ENCODE peak calls at places on chromosomes 7 and 10, in seven cellular contexts. One of them, this sample, is unnamed. For H3K4me1, the result is how much of the 10 kb centered on the place peaks cover.

GRCh38 chr7:100090527-100091410 is 2.0 kb downstream of the COPS6 start:
- DNase-seq in H9: no peak
- DNase-seq in pancreas: no peak
- DNase-seq in testis: no peak
- DNase-seq in body of pancreas: no peak
- DNase-seq in right lobe of liver: no peak
- DNase-seq in left ventricle myocardium inferior: no peak
- DNase-seq in this sample: no peak

GRCh38 chr10:123274513-123275182 is 120.4 kb downstream of the BUB3 start:
- DNase-seq in H9: no peak
- DNase-seq in left ventricle myocardium inferior: no peak
- DNase-seq in body of pancreas: no peak
- DNase-seq in right lobe of liver: no peak
- DNase-seq in testis: no peak
- DNase-seq in pancreas: no peak
- DNase-seq in this sample: no peak

GRCh38 chr7:55476071-55476803 is 96.1 kb downstream of the VOPP1 start:
- DNase-seq in right lobe of liver: no peak
- DNase-seq in testis: peak
- DNase-seq in H9: no peak
- DNase-seq in pancreas: no peak
- DNase-seq in body of pancreas: no peak
- DNase-seq in left ventricle myocardium inferior: no peak
- DNase-seq in this sample: no peak

GRCh38 chr7:150914196-150914595 is 61.9 kb downstream of the AOC1 start:
- DNase-seq in H9: no peak
- DNase-seq in left ventricle myocardium inferior: no peak
- DNase-seq in pancreas: no peak
- DNase-seq in right lobe of liver: no peak
- DNase-seq in body of pancreas: no peak
- DNase-seq in testis: no peak
- DNase-seq in this sample: no peak

GRCh38 chr7:150988230-150989226 is 2.3 kb upstream of the NOS3 start:
- DNase-seq in pancreas: peak
- DNase-seq in testis: peak
- DNase-seq in H9: peak
- DNase-seq in body of pancreas: peak
- DNase-seq in right lobe of liver: peak
- DNase-seq in left ventricle myocardium inferior: peak
- DNase-seq in this sample: peak

GRCh38 chr10:19979628-19980027 is 163.4 kb downstream of the PLXDC2 start:
- DNase-seq in H9: no peak
- DNase-seq in testis: no peak
- DNase-seq in body of pancreas: no peak
- DNase-seq in left ventricle myocardium inferior: no peak
- DNase-seq in right lobe of liver: no peak
- DNase-seq in pancreas: no peak
- DNase-seq in this sample: no peak

GRCh38 chr10:27743736-27744477 is 1.7 kb downstream of the MKX start:
- DNase-seq in H9: no peak
- DNase-seq in right lobe of liver: no peak
- DNase-seq in body of pancreas: peak
- DNase-seq in testis: no peak
- DNase-seq in pancreas: no peak
- DNase-seq in left ventricle myocardium inferior: no peak
- DNase-seq in this sample: peak

GRCh38 chr10:48364659-48365405 is 58.4 kb downstream of the MAPK8 start:
- DNase-seq in pancreas: no peak
- DNase-seq in body of pancreas: no peak
- DNase-seq in H9: no peak
- DNase-seq in testis: no peak
- DNase-seq in left ventricle myocardium inferior: no peak
- DNase-seq in right lobe of liver: no peak
- DNase-seq in this sample: no peak

DNA sequence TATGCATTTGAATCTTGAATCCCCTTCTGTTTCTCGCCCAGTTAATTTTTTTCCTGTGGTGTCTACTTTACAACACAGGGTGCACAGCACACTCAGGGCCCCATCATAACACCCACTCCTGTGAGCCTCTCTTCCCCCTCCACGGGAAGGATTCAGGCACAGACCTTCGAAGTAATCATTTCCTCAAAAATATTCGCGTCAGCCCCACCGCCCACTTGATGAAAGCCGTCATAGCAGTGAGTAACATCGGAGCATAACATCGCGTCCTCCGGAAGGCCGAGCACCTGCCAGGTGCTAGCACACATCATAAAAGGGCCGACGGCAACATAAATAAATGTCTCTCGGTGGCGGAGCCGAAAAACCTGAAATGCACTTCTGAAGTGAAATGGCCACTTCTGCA is 201.7 kb upstream of the ADARB2 start:
- DNase-seq in H9: no peak
- DNase-seq in body of pancreas: no peak
- DNase-seq in testis: no peak
- DNase-seq in left ventricle myocardium inferior: no peak
- DNase-seq in pancreas: no peak
- DNase-seq in right lobe of liver: no peak
- DNase-seq in this sample: no peak
- H3K4me1 ChIP-seq in H9: under half
- H3K4me1 ChIP-seq in body of pancreas: under half
- H3K4me1 ChIP-seq in testis: under half
- H3K4me1 ChIP-seq in left ventricle myocardium inferior: under half
- H3K4me1 ChIP-seq in pancreas: under half
- H3K4me1 ChIP-seq in right lobe of liver: under half
- H3K4me1 ChIP-seq in this sample: under half

GRCh38 chr7:24432677-24433076 is 140.6 kb upstream of the PALS2 start:
- DNase-seq in testis: peak
- DNase-seq in body of pancreas: no peak
- DNase-seq in right lobe of liver: no peak
- DNase-seq in pancreas: no peak
- DNase-seq in H9: no peak
- DNase-seq in left ventricle myocardium inferior: no peak
- DNase-seq in this sample: no peak

GRCh38 chr7:24422611-24423010 is 138.6 kb downstream of the NPY start:
- DNase-seq in H9: no peak
- DNase-seq in right lobe of liver: no peak
- DNase-seq in pancreas: no peak
- DNase-seq in left ventricle myocardium inferior: no peak
- DNase-seq in testis: no peak
- DNase-seq in body of pancreas: no peak
- DNase-seq in this sample: no peak

GRCh38 chr7:24428676-24429075 is 144.6 kb upstream of the PALS2 start:
- DNase-seq in left ventricle myocardium inferior: no peak
- DNase-seq in testis: no peak
- DNase-seq in right lobe of liver: no peak
- DNase-seq in H9: no peak
- DNase-seq in pancreas: no peak
- DNase-seq in body of pancreas: no peak
- DNase-seq in this sample: no peak

GRCh38 chr7:24425664-24426063 is 141.7 kb downstream of the NPY start:
- DNase-seq in left ventricle myocardium inferior: no peak
- DNase-seq in right lobe of liver: no peak
- DNase-seq in testis: no peak
- DNase-seq in body of pancreas: no peak
- DNase-seq in H9: no peak
- DNase-seq in pancreas: no peak
- DNase-seq in this sample: no peak

GRCh38 chr7:24427048-24427447 is 143.1 kb downstream of the NPY start:
- DNase-seq in testis: no peak
- DNase-seq in pancreas: no peak
- DNase-seq in right lobe of liver: no peak
- DNase-seq in H9: peak
- DNase-seq in body of pancreas: no peak
- DNase-seq in left ventricle myocardium inferior: no peak
- DNase-seq in this sample: no peak
- TF ChIP-seq CTCF in testis: no peak
- TF ChIP-seq CTCF in pancreas: no peak
- TF ChIP-seq CTCF in right lobe of liver: no peak
- TF ChIP-seq CTCF in H9: no peak
- TF ChIP-seq CTCF in body of pancreas: no peak
- TF ChIP-seq CTCF in left ventricle myocardium inferior: no peak
- TF ChIP-seq CTCF in this sample: no peak

DNA sequence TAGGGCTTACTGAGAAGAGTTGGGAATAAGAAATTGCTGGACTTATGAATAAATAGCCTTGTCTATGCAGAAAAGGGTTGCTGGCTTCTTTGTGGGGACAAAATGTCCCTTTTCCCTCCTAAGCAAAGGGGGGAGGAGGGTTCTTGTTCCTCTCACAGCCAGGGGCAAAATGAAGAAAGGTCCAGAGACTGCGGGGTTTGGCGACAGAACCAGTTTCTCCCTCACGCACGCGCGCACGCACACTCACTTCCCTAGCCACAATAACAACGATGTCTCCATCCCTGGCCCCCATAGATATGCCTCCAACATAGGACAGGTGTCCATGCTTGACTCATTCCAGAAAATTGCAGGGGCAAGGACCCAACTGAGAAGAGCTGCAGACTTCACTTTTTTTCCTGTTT is 3.3 kb downstream of the ZMIZ1 start:
- DNase-seq in testis: peak
- DNase-seq in left ventricle myocardium inferior: no peak
- DNase-seq in pancreas: no peak
- DNase-seq in H9: no peak
- DNase-seq in right lobe of liver: no peak
- DNase-seq in body of pancreas: no peak
- DNase-seq in this sample: no peak
- H3K4me1 ChIP-seq in testis: under half
- H3K4me1 ChIP-seq in left ventricle myocardium inferior: half or more
- H3K4me1 ChIP-seq in pancreas: half or more
- H3K4me1 ChIP-seq in H9: under half
- H3K4me1 ChIP-seq in right lobe of liver: under half
- H3K4me1 ChIP-seq in body of pancreas: half or more
- H3K4me1 ChIP-seq in this sample: half or more

GRCh38 chr7:77409739-77410545 is 6.2 kb downstream of the GSAP start:
- DNase-seq in pancreas: no peak
- DNase-seq in right lobe of liver: no peak
- DNase-seq in left ventricle myocardium inferior: no peak
- DNase-seq in body of pancreas: no peak
- DNase-seq in H9: no peak
- DNase-seq in testis: no peak
- DNase-seq in this sample: peak

GRCh38 chr7:77407906-77408305 is 8.2 kb downstream of the GSAP start:
- DNase-seq in body of pancreas: no peak
- DNase-seq in H9: no peak
- DNase-seq in pancreas: no peak
- DNase-seq in testis: no peak
- DNase-seq in left ventricle myocardium inferior: no peak
- DNase-seq in right lobe of liver: no peak
- DNase-seq in this sample: no peak

GRCh38 chr7:77406421-77406820 is 9.7 kb downstream of the GSAP start:
- DNase-seq in body of pancreas: no peak
- DNase-seq in right lobe of liver: no peak
- DNase-seq in pancreas: no peak
- DNase-seq in H9: no peak
- DNase-seq in testis: no peak
- DNase-seq in left ventricle myocardium inferior: no peak
- DNase-seq in this sample: no peak

GRCh38 chr7:77413128-77413527 is 3.0 kb downstream of the GSAP start:
- DNase-seq in right lobe of liver: no peak
- DNase-seq in body of pancreas: no peak
- DNase-seq in H9: no peak
- DNase-seq in testis: no peak
- DNase-seq in pancreas: no peak
- DNase-seq in left ventricle myocardium inferior: no peak
- DNase-seq in this sample: no peak

DNA sequence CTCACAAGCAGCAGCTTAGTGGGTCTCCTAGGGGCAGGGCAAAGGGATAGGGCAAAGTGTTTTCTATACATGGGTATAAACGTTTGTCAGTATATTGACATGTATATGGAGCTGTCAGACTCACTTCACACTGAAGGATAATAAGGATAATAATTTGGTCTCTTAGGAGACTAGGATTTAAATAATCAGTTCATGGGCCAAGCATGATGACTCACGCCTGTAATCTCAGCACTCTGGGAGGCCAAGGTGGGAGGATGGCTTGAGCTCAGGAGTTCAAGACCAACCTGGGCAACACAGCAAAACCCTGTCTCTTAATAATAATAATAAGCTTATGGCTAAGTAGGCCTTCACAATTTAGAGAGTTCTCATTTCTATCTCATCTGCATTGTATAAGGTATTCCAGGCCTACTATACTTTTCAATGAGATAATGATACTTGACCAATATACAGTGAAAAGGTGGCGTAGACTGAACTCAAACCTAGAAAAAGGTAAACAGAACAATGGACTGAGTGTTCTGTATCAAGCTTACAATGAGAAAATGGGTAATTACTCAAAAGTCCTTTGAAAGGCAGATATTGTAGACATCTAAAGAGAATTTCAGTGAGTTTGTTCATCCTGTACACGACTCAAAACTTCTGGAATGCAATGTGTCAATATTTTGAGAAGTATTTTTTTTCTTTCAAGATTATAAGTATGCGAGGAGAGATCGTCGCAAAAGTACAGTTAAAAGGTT is 7.0 kb downstream of the GSAP start:
- DNase-seq in left ventricle myocardium inferior: no peak
- DNase-seq in body of pancreas: no peak
- DNase-seq in right lobe of liver: no peak
- DNase-seq in testis: no peak
- DNase-seq in pancreas: no peak
- DNase-seq in H9: no peak
- DNase-seq in this sample: no peak
- TF ChIP-seq CTCF in left ventricle myocardium inferior: no peak
- TF ChIP-seq CTCF in body of pancreas: no peak
- TF ChIP-seq CTCF in right lobe of liver: no peak
- TF ChIP-seq CTCF in testis: no peak
- TF ChIP-seq CTCF in pancreas: no peak
- TF ChIP-seq CTCF in H9: no peak
- TF ChIP-seq CTCF in this sample: no peak

GRCh38 chr10:92541583-92541982 is 32.3 kb downstream of the IDE start:
- DNase-seq in right lobe of liver: no peak
- DNase-seq in left ventricle myocardium inferior: no peak
- DNase-seq in H9: no peak
- DNase-seq in testis: no peak
- DNase-seq in body of pancreas: no peak
- DNase-seq in pancreas: no peak
- DNase-seq in this sample: no peak
- H3K4me1 ChIP-seq in right lobe of liver: under half
- H3K4me1 ChIP-seq in left ventricle myocardium inferior: under half
- H3K4me1 ChIP-seq in H9: under half
- H3K4me1 ChIP-seq in testis: under half
- H3K4me1 ChIP-seq in body of pancreas: under half
- H3K4me1 ChIP-seq in pancreas: under half
- H3K4me1 ChIP-seq in this sample: under half

GRCh38 chr10:94916423-94916822 is 22.0 kb upstream of the CYP2C9 start:
- DNase-seq in testis: no peak
- DNase-seq in pancreas: no peak
- DNase-seq in body of pancreas: no peak
- DNase-seq in H9: no peak
- DNase-seq in left ventricle myocardium inferior: no peak
- DNase-seq in right lobe of liver: no peak
- DNase-seq in this sample: no peak
- TF ChIP-seq CTCF in testis: no peak
- TF ChIP-seq CTCF in pancreas: no peak
- TF ChIP-seq CTCF in body of pancreas: no peak
- TF ChIP-seq CTCF in H9: no peak
- TF ChIP-seq CTCF in left ventricle myocardium inferior: no peak
- TF ChIP-seq CTCF in right lobe of liver: no peak
- TF ChIP-seq CTCF in this sample: no peak

GRCh38 chr10:2885956-2886296 is 181.4 kb upstream of the PFKP start:
- DNase-seq in left ventricle myocardium inferior: no peak
- DNase-seq in testis: no peak
- DNase-seq in body of pancreas: no peak
- DNase-seq in pancreas: no peak
- DNase-seq in right lobe of liver: no peak
- DNase-seq in H9: no peak
- DNase-seq in this sample: no peak
- H3K4me1 ChIP-seq in left ventricle myocardium inferior: under half
- H3K4me1 ChIP-seq in testis: under half
- H3K4me1 ChIP-seq in body of pancreas: under half
- H3K4me1 ChIP-seq in pancreas: under half
- H3K4me1 ChIP-seq in right lobe of liver: under half
- H3K4me1 ChIP-seq in H9: under half
- H3K4me1 ChIP-seq in this sample: under half

GRCh38 chr7:105487559-105488218 is 34.4 kb downstream of the PUS7 start:
- DNase-seq in testis: no peak
- DNase-seq in pancreas: no peak
- DNase-seq in right lobe of liver: no peak
- DNase-seq in left ventricle myocardium inferior: no peak
- DNase-seq in H9: no peak
- DNase-seq in body of pancreas: no peak
- DNase-seq in this sample: no peak
- TF ChIP-seq CTCF in testis: peak
- TF ChIP-seq CTCF in pancreas: no peak
- TF ChIP-seq CTCF in right lobe of liver: peak
- TF ChIP-seq CTCF in left ventricle myocardium inferior: peak
- TF ChIP-seq CTCF in H9: peak
- TF ChIP-seq CTCF in body of pancreas: peak
- TF ChIP-seq CTCF in this sample: peak

This sample was measured in adrenal gland.